ENCODE peak calls at places on chromosomes 4 and X, in four cellular contexts. One of them, this sample, is unnamed.

GRCh38 chr4:98565646-98566403 is 92.6 kb downstream of the TSPAN5 start:
- DNase-seq in gastrocnemius medialis: no peak
- DNase-seq in SJSA1: no peak
- DNase-seq in Caki2: no peak
- DNase-seq in this sample: no peak

GRCh38 chrX:153375571-153375970 is 25.6 kb downstream of the PNMA6E start:
- DNase-seq in gastrocnemius medialis: no peak
- DNase-seq in SJSA1: no peak
- DNase-seq in Caki2: no peak
- DNase-seq in this sample: no peak

GRCh38 chrX:69158166-69159040 is 6.8 kb downstream of the PJA1 start:
- DNase-seq in gastrocnemius medialis: peak; percentile 17
- DNase-seq in SJSA1: peak; percentile 52
- DNase-seq in Caki2: peak; percentile 58
- DNase-seq in this sample: no peak

GRCh38 chrX:44143061-44143602 is 169.9 kb upstream of the NDP start:
- DNase-seq in gastrocnemius medialis: no peak
- DNase-seq in SJSA1: no peak
- DNase-seq in Caki2: no peak
- DNase-seq in this sample: no peak

GRCh38 chrX:45775462-45775861 is 574.8 kb upstream of the DIPK2B start:
- DNase-seq in gastrocnemius medialis: no peak
- DNase-seq in SJSA1: peak; percentile 70
- DNase-seq in Caki2: no peak
- DNase-seq in this sample: no peak

GRCh38 chr4:26905172-26905571 is 44.5 kb downstream of the STIM2 start:
- DNase-seq in gastrocnemius medialis: no peak
- DNase-seq in SJSA1: no peak
- DNase-seq in Caki2: no peak
- DNase-seq in this sample: no peak

GRCh38 chr4:14111730-14112171 is 484.2 kb upstream of the BOD1L1 start:
- DNase-seq in gastrocnemius medialis: no peak
- DNase-seq in SJSA1: no peak
- DNase-seq in Caki2: no peak
- DNase-seq in this sample: no peak

GRCh38 chr4:51894246-51894645 is 51.3 kb downstream of the DCUN1D4 start:
- DNase-seq in gastrocnemius medialis: no peak
- DNase-seq in SJSA1: no peak
- DNase-seq in Caki2: no peak
- DNase-seq in this sample: no peak

GRCh38 chr4:158161561-158162354 is 11.1 kb downstream of the GASK1B start:
- DNase-seq in gastrocnemius medialis: peak; percentile 31
- DNase-seq in SJSA1: peak; percentile 82
- DNase-seq in Caki2: peak; percentile 95
- DNase-seq in this sample: no peak

GRCh38 chr4:40909363-40909876 is 159.7 kb downstream of the NSUN7 start:
- DNase-seq in gastrocnemius medialis: no peak
- DNase-seq in SJSA1: peak; percentile 44
- DNase-seq in Caki2: peak; percentile 14
- DNase-seq in this sample: no peak

GRCh38 chr4:98522603-98523395 is 135.6 kb downstream of the TSPAN5 start:
- DNase-seq in gastrocnemius medialis: no peak
- DNase-seq in SJSA1: peak; percentile 64
- DNase-seq in Caki2: no peak
- DNase-seq in this sample: no peak

GRCh38 chrX:152989292-152989658 is 4.6 kb downstream of the PNMA5 start:
- DNase-seq in gastrocnemius medialis: no peak
- DNase-seq in SJSA1: no peak
- DNase-seq in Caki2: no peak
- DNase-seq in this sample: no peak

GRCh38 chr4:133059117-133059516 is 90.0 kb upstream of the PCDH10 start:
- DNase-seq in gastrocnemius medialis: no peak
- DNase-seq in SJSA1: no peak
- DNase-seq in Caki2: no peak
- DNase-seq in this sample: no peak

GRCh38 chr4:109440948-109441347 is 7.3 kb downstream of the SEC24B start:
- DNase-seq in gastrocnemius medialis: no peak
- DNase-seq in SJSA1: no peak
- DNase-seq in Caki2: no peak
- DNase-seq in this sample: no peak

GRCh38 chrX:40539214-40540142 is 41.3 kb upstream of the ATP6AP2 start:
- DNase-seq in gastrocnemius medialis: peak; percentile 19
- DNase-seq in SJSA1: no peak
- DNase-seq in Caki2: no peak
- DNase-seq in this sample: peak; percentile 40

GRCh38 chr4:173181769-173182374 is 13.3 kb downstream of the GALNT7 start:
- DNase-seq in gastrocnemius medialis: no peak
- DNase-seq in SJSA1: no peak
- DNase-seq in Caki2: peak; percentile 50
- DNase-seq in this sample: no peak

GRCh38 chr4:113101669-113102068 is 52.2 kb downstream of the ANK2 start:
- DNase-seq in gastrocnemius medialis: no peak
- DNase-seq in SJSA1: no peak
- DNase-seq in Caki2: no peak
- DNase-seq in this sample: no peak

GRCh38 chr4:30727409-30727808 is 7.2 kb downstream of the PCDH7 start:
- DNase-seq in gastrocnemius medialis: no peak
- DNase-seq in SJSA1: no peak
- DNase-seq in Caki2: no peak
- DNase-seq in this sample: no peak

GRCh38 chr4:121711263-121712000 is 14.7 kb upstream of the ANXA5 start:
- DNase-seq in gastrocnemius medialis: peak; percentile 77
- DNase-seq in SJSA1: peak; percentile 98
- DNase-seq in Caki2: peak; percentile 75
- DNase-seq in this sample: no peak

GRCh38 chrX:1162119-1162916 is 50.1 kb downstream of the CRLF2 start:
- DNase-seq in gastrocnemius medialis: no peak
- DNase-seq in SJSA1: peak; percentile 4
- DNase-seq in Caki2: no peak
- DNase-seq in this sample: no peak

GRCh38 chr4:147339116-147339515 is 141.8 kb upstream of the EDNRA start:
- DNase-seq in gastrocnemius medialis: no peak
- DNase-seq in SJSA1: no peak
- DNase-seq in Caki2: no peak
- DNase-seq in this sample: no peak

GRCh38 chrX:71615056-71615455 is 3.3 kb downstream of the CXCR3 start:
- DNase-seq in gastrocnemius medialis: no peak
- DNase-seq in SJSA1: no peak
- DNase-seq in Caki2: no peak
- DNase-seq in this sample: no peak

GRCh38 chr4:80568891-80569290 is 233.4 kb downstream of the CFAP299 start:
- DNase-seq in gastrocnemius medialis: no peak
- DNase-seq in SJSA1: no peak
- DNase-seq in Caki2: no peak
- DNase-seq in this sample: no peak

GRCh38 chr4:158998624-158999023 is 104.3 kb upstream of the RAPGEF2 start:
- DNase-seq in gastrocnemius medialis: no peak
- DNase-seq in SJSA1: no peak
- DNase-seq in Caki2: peak; percentile 7
- DNase-seq in this sample: no peak

GRCh38 chr4:159206427-159206871 is 103.6 kb downstream of the RAPGEF2 start:
- DNase-seq in gastrocnemius medialis: no peak
- DNase-seq in SJSA1: no peak
- DNase-seq in Caki2: no peak
- DNase-seq in this sample: no peak

GRCh38 chrX:112066813-112067212 is 15.8 kb downstream of the TRPC5 start:
- DNase-seq in gastrocnemius medialis: no peak
- DNase-seq in SJSA1: no peak
- DNase-seq in Caki2: no peak
- DNase-seq in this sample: no peak

GRCh38 chrX:11890843-11891514 is 132.9 kb downstream of the MSL3 start:
- DNase-seq in gastrocnemius medialis: peak; percentile 35
- DNase-seq in SJSA1: no peak
- DNase-seq in Caki2: no peak
- DNase-seq in this sample: no peak

GRCh38 chr4:116397714-116398113 is 687.7 kb downstream of the TRAM1L1 start:
- DNase-seq in gastrocnemius medialis: no peak
- DNase-seq in SJSA1: no peak
- DNase-seq in Caki2: no peak
- DNase-seq in this sample: no peak

GRCh38 chrX:134074151-134074550 is 88.8 kb upstream of the GPC3 start:
- DNase-seq in gastrocnemius medialis: no peak
- DNase-seq in SJSA1: no peak
- DNase-seq in Caki2: no peak
- DNase-seq in this sample: no peak